ENCODE peak calls at places on chromosome 22, in five cellular contexts. One of them, this sample, is unnamed. For H3K4me1, the result is how much of the 10 kb centered on the place peaks cover.

GRCh38 chr22:17199131-17199731 is 20.0 kb downstream of the ADA2 start:
- DNase-seq in H1: peak
- DNase-seq in A549: no peak
- DNase-seq in HepG2: no peak
- DNase-seq in K562: peak
- DNase-seq in this sample: peak

GRCh38 chr22:49801391-49802060 is 26.1 kb downstream of the BRD1 start:
- DNase-seq in H1: no peak
- DNase-seq in A549: no peak
- DNase-seq in HepG2: no peak
- DNase-seq in K562: no peak
- DNase-seq in this sample: no peak

GRCh38 chr22:24471570-24471969 is 23.6 kb upstream of the UPB1 start:
- DNase-seq in H1: peak
- DNase-seq in A549: no peak
- DNase-seq in HepG2: no peak
- DNase-seq in K562: no peak
- DNase-seq in this sample: peak

GRCh38 chr22:50194037-50194809 is 6.6 kb upstream of the SELENOO start:
- DNase-seq in H1: no peak
- DNase-seq in A549: no peak
- DNase-seq in HepG2: no peak
- DNase-seq in K562: no peak
- DNase-seq in this sample: no peak

GRCh38 chr22:24155597-24156145 is 25.6 kb upstream of the SUSD2 start:
- DNase-seq in H1: peak
- DNase-seq in A549: peak
- DNase-seq in HepG2: peak
- DNase-seq in K562: peak
- DNase-seq in this sample: peak

GRCh38 chr22:30014244-30014643 is 66.0 kb upstream of the HORMAD2 start:
- DNase-seq in H1: no peak
- DNase-seq in A549: no peak
- DNase-seq in HepG2: no peak
- DNase-seq in K562: no peak
- DNase-seq in this sample: no peak

GRCh38 chr22:31556627-31557203 is 60.4 kb downstream of the SFI1 start:
- DNase-seq in H1: no peak
- DNase-seq in A549: peak
- DNase-seq in HepG2: peak
- DNase-seq in K562: peak
- DNase-seq in this sample: peak

GRCh38 chr22:46119729-46120419 is 30.5 kb upstream of the PPARA start:
- DNase-seq in H1: no peak
- DNase-seq in A549: no peak
- DNase-seq in HepG2: no peak
- DNase-seq in K562: peak
- DNase-seq in this sample: peak

GRCh38 chr22:43884600-43885318 is 7.1 kb downstream of the PNPLA5 start:
- DNase-seq in H1: peak
- DNase-seq in A549: peak
- DNase-seq in HepG2: no peak
- DNase-seq in K562: peak
- DNase-seq in this sample: peak

GRCh38 chr22:50701076-50701419 is 28.4 kb downstream of the SHANK3 start:
- DNase-seq in H1: no peak
- DNase-seq in A549: no peak
- DNase-seq in HepG2: peak
- DNase-seq in K562: no peak
- DNase-seq in this sample: no peak

GRCh38 chr22:46078241-46079092 is 71.9 kb upstream of the PPARA start:
- DNase-seq in H1: no peak
- DNase-seq in A549: no peak
- DNase-seq in HepG2: no peak
- DNase-seq in K562: no peak
- DNase-seq in this sample: no peak

GRCh38 chr22:31126128-31126868 is 3.5 kb downstream of the INPP5J start:
- DNase-seq in H1: no peak
- DNase-seq in A549: no peak
- DNase-seq in HepG2: no peak
- DNase-seq in K562: no peak
- DNase-seq in this sample: no peak

GRCh38 chr22:49055406-49055805 is 772.3 kb downstream of the BRD1 start:
- DNase-seq in H1: no peak
- DNase-seq in A549: no peak
- DNase-seq in HepG2: no peak
- DNase-seq in K562: no peak
- DNase-seq in this sample: no peak

GRCh38 chr22:36406139-36406538 is 18.4 kb upstream of the MYH9 start:
- DNase-seq in H1: no peak
- DNase-seq in A549: no peak
- DNase-seq in HepG2: no peak
- DNase-seq in K562: no peak
- DNase-seq in this sample: no peak

GRCh38 chr22:35777335-35777975 is 59.8 kb downstream of the APOL5 start:
- DNase-seq in H1: no peak
- DNase-seq in A549: no peak
- DNase-seq in HepG2: no peak
- DNase-seq in K562: no peak
- DNase-seq in this sample: peak

GRCh38 chr22:43118024-43118849 is 7.7 kb downstream of the BIK start:
- DNase-seq in H1: no peak
- DNase-seq in A549: no peak
- DNase-seq in HepG2: peak
- DNase-seq in K562: no peak
- DNase-seq in this sample: no peak

GRCh38 chr22:30600925-30601324 is 6.0 kb upstream of the TCN2 start:
- DNase-seq in H1: no peak
- DNase-seq in A549: no peak
- DNase-seq in HepG2: no peak
- DNase-seq in K562: no peak
- DNase-seq in this sample: no peak

GRCh38 chr22:50672471-50673230 is at the start of gene SHANK3:
- DNase-seq in H1: no peak
- DNase-seq in A549: no peak
- DNase-seq in HepG2: no peak
- DNase-seq in K562: no peak
- DNase-seq in this sample: no peak

GRCh38 chr22:46071451-46072029 is 78.8 kb upstream of the PPARA start:
- DNase-seq in H1: peak
- DNase-seq in A549: no peak
- DNase-seq in HepG2: no peak
- DNase-seq in K562: no peak
- DNase-seq in this sample: peak

GRCh38 chr22:46051646-46052045 is 74.7 kb upstream of the WNT7B start:
- DNase-seq in H1: no peak
- DNase-seq in A549: no peak
- DNase-seq in HepG2: no peak
- DNase-seq in K562: no peak
- DNase-seq in this sample: no peak

GRCh38 chr22:34111210-34111824 is 191.0 kb upstream of the LARGE1 start:
- DNase-seq in H1: peak
- DNase-seq in A549: peak
- DNase-seq in HepG2: peak
- DNase-seq in K562: peak
- DNase-seq in this sample: no peak

GRCh38 chr22:33957086-33957485 is 36.8 kb upstream of the LARGE1 start:
- DNase-seq in H1: no peak
- DNase-seq in A549: no peak
- DNase-seq in HepG2: no peak
- DNase-seq in K562: no peak
- DNase-seq in this sample: no peak

GRCh38 chr22:49863936-49864335 is 10.3 kb downstream of the ZBED4 start:
- DNase-seq in H1: no peak
- DNase-seq in A549: no peak
- DNase-seq in HepG2: no peak
- DNase-seq in K562: no peak
- DNase-seq in this sample: no peak

GRCh38 chr22:31083923-31084810 is 3.0 kb downstream of the SMTN start:
- DNase-seq in H1: no peak
- DNase-seq in A549: no peak
- DNase-seq in HepG2: no peak
- DNase-seq in K562: no peak
- DNase-seq in this sample: no peak

GRCh38 chr22:36856121-36856791 is 4.5 kb upstream of the NCF4 start:
- DNase-seq in H1: peak
- DNase-seq in A549: peak
- DNase-seq in HepG2: peak
- DNase-seq in K562: peak
- DNase-seq in this sample: peak

DNA sequence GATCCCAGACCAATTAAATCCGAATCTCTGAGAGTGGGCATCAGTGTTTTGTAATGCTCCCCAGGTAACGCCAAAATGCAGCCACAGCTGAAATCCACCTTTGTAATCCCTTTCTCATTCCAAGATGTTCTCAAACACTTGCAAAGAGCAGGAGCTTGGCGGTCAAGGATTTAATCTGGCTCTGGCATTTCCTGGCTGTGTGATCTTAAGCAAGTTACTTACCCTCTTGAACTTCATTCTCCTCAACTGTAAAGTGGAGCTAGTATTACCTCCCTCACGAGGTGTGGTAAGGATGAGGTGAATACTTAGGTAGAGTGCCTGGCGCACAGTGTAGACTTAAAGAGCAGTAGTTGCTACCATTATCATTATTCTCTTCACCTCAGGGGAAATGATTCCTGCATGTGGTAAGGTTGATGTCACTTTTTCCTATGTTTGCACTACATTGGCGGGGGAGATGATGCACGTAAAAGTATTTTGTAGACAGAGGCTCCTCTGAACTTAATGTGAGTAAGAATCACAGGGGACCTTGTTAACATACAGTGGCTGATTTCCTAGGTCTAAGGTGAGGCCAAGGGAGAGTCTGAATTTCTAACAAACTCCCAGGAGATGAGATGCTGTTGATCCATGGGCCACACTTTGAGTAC is 210.4 kb upstream of the PITPNB start:
- DNase-seq in H1: no peak
- DNase-seq in A549: no peak
- DNase-seq in HepG2: no peak
- DNase-seq in K562: no peak
- DNase-seq in this sample: no peak
- TF ChIP-seq MAFK in H1: no peak
- TF ChIP-seq MAFK in A549: no peak
- TF ChIP-seq MAFK in HepG2: no peak
- TF ChIP-seq MAFK in K562: no peak
- TF ChIP-seq MAFK in this sample: no peak

GRCh38 chr22:44919691-44920090 is 90.1 kb downstream of the PHF21B start:
- DNase-seq in H1: no peak
- DNase-seq in A549: no peak
- DNase-seq in HepG2: no peak
- DNase-seq in K562: no peak
- DNase-seq in this sample: no peak

GRCh38 chr22:44920183-44920582 is 89.6 kb downstream of the PHF21B start:
- DNase-seq in H1: no peak
- DNase-seq in A549: no peak
- DNase-seq in HepG2: no peak
- DNase-seq in K562: no peak
- DNase-seq in this sample: no peak

GRCh38 chr22:44917372-44918165 is 92.2 kb downstream of the PHF21B start:
- DNase-seq in H1: no peak
- DNase-seq in A549: no peak
- DNase-seq in HepG2: no peak
- DNase-seq in K562: no peak
- DNase-seq in this sample: no peak

GRCh38 chr22:44918166-44918924 is 91.5 kb downstream of the PHF21B start:
- DNase-seq in H1: no peak
- DNase-seq in A549: no peak
- DNase-seq in HepG2: no peak
- DNase-seq in K562: no peak
- DNase-seq in this sample: no peak

GRCh38 chr22:44918925-44919392 is 90.8 kb downstream of the PHF21B start:
- DNase-seq in H1: no peak
- DNase-seq in A549: no peak
- DNase-seq in HepG2: no peak
- DNase-seq in K562: no peak
- DNase-seq in this sample: no peak
- H3K4me1 ChIP-seq in H1: under half
- H3K4me1 ChIP-seq in A549: under half
- H3K4me1 ChIP-seq in HepG2: under half
- H3K4me1 ChIP-seq in K562: under half
- H3K4me1 ChIP-seq in this sample: under half

GRCh38 chr22:38350444-38351359 is 33.5 kb upstream of the CSNK1E start:
- DNase-seq in H1: peak
- DNase-seq in A549: no peak
- DNase-seq in HepG2: no peak
- DNase-seq in K562: no peak
- DNase-seq in this sample: no peak

GRCh38 chr22:38353142-38353629 is 36.0 kb upstream of the CSNK1E start:
- DNase-seq in H1: peak
- DNase-seq in A549: peak
- DNase-seq in HepG2: no peak
- DNase-seq in K562: peak
- DNase-seq in this sample: peak

GRCh38 chr22:38355275-38355674 is 38.0 kb upstream of the CSNK1E start:
- DNase-seq in H1: peak
- DNase-seq in A549: no peak
- DNase-seq in HepG2: no peak
- DNase-seq in K562: no peak
- DNase-seq in this sample: no peak

GRCh38 chr22:38353701-38354100 is 36.5 kb upstream of the CSNK1E start:
- DNase-seq in H1: no peak
- DNase-seq in A549: no peak
- DNase-seq in HepG2: no peak
- DNase-seq in K562: no peak
- DNase-seq in this sample: no peak

GRCh38 chr22:38352436-38352835 is 35.2 kb upstream of the CSNK1E start:
- DNase-seq in H1: peak
- DNase-seq in A549: no peak
- DNase-seq in HepG2: no peak
- DNase-seq in K562: no peak
- DNase-seq in this sample: no peak
- TF ChIP-seq MAFK in H1: no peak
- TF ChIP-seq MAFK in A549: no peak
- TF ChIP-seq MAFK in HepG2: no peak
- TF ChIP-seq MAFK in K562: no peak
- TF ChIP-seq MAFK in this sample: no peak

DNA sequence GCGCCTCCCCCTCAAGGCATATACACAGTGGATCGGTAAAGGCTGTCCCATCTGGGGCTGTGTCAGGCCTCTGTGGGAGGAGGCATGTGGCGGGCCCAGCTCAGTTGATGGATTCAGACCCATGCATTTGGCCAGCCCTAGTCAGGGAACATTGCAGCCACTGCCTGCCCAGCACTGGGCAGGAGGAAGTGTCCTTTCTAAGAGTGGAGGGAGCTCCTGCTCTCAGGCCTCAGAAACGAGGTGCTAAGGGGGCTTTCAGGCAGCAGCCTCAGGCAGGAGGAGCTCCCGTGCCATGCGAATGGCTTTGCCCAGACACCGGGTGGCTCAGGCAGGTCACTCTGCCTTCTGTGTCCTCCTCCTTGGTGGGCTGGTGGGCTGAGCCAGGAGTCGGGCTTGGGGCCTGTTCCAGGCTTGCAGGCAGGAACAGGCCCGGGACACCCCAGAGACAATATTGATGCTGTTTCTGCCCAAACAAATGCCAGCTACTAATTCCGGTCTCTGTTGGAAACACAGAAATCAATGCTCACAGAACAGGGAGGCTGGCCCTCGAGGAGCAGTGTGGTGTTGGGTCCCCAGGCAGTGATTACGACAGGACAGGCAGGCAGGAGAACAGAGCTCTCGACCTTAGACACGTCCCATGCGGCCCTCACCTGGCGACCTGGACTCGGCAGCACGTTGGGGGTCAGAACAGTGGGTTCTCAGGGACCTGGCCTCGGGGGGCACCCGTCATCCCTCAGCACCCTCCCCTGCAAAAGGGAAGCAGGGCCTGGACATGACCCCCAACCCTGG is 42.3 kb upstream of the CCDC188 start:
- DNase-seq in H1: no peak
- DNase-seq in A549: no peak
- DNase-seq in HepG2: no peak
- DNase-seq in K562: no peak
- DNase-seq in this sample: no peak
- H3K4me1 ChIP-seq in H1: under half
- H3K4me1 ChIP-seq in A549: under half
- H3K4me1 ChIP-seq in HepG2: under half
- H3K4me1 ChIP-seq in K562: under half
- H3K4me1 ChIP-seq in this sample: under half

This sample was measured in IMR-90.